ENCODE peak calls at places on chromosomes 11 and 22, in ten cellular contexts. H, T, P, N, W, J, M, I, O and D are unnamed samples.

GRCh38 chr11:20604295-20604803 is 4.9 kb downstream of the SLC6A5 start:
- DNase-seq in H (no peak), T (no peak), P (no peak), N (no peak), W (no peak), J (no peak), M (no peak), I (no peak), O (no peak), D (no peak)

GRCh38 chr22:23098718-23099524 is 28.6 kb downstream of the GNAZ start:
- DNase-seq in H (no peak), T (no peak), P (peak), N (peak), W (no peak), J (peak), M (peak), I (no peak), O (no peak), D (no peak)

GRCh38 chr11:289706-290620 is 1.0 kb downstream of the PGGHG start:
- DNase-seq in H (peak), T (no peak), P (peak), N (no peak), W (peak), J (peak), M (no peak), I (no peak), O (peak), D (peak)

GRCh38 chr11:113974741-113975470 is at the start of gene HTR3A:
- DNase-seq in H (no peak), T (no peak), P (no peak), N (peak), W (peak), J (peak), M (no peak), I (no peak), O (no peak), D (peak)

GRCh38 chr11:96038046-96038445 is 114.1 kb upstream of the MTMR2 start:
- DNase-seq in H (no peak), T (no peak), P (no peak), N (no peak), W (no peak), J (no peak), M (no peak), I (no peak), O (no peak), D (no peak)

GRCh38 chr11:94961255-94961654 is 12.1 kb downstream of the CWC15 start:
- DNase-seq in H (no peak), T (no peak), P (no peak), N (no peak), W (no peak), J (no peak), M (no peak), I (no peak), O (no peak), D (no peak)

GRCh38 chr22:39275814-39276443 is 31.1 kb upstream of the PDGFB start:
- DNase-seq in H (no peak), T (no peak), P (no peak), N (no peak), W (no peak), J (no peak), M (no peak), I (no peak), O (no peak), D (no peak)

GRCh38 chr11:84673753-84674152 is 953.4 kb downstream of the DLG2 start:
- DNase-seq in H (no peak), T (peak), P (no peak), N (no peak), W (no peak), J (no peak), M (no peak), I (no peak), O (no peak), D (no peak)

GRCh38 chr11:46686886-46687810 is 13.3 kb downstream of the ARHGAP1 start:
- DNase-seq in H (no peak), T (no peak), P (peak), N (no peak), W (peak), J (no peak), M (peak), I (peak), O (peak), D (peak)

GRCh38 chr22:36073476-36073875 is 44.9 kb upstream of the RBFOX2 start:
- DNase-seq in H (no peak), T (no peak), P (no peak), N (no peak), W (no peak), J (no peak), M (no peak), I (peak), O (no peak), D (no peak)

GRCh38 chr11:64611961-64612646 is 21.1 kb downstream of the SLC22A12 start:
- DNase-seq in H (no peak), T (no peak), P (no peak), N (no peak), W (no peak), J (no peak), M (no peak), I (no peak), O (peak), D (no peak)

GRCh38 chr11:57527056-57527631 is 3.4 kb downstream of the TIMM10 start:
- DNase-seq in H (peak), T (peak), P (peak), N (peak), W (peak), J (peak), M (peak), I (peak), O (peak), D (no peak)

GRCh38 chr22:31790240-31790639 is 36.4 kb downstream of the DEPDC5 start:
- DNase-seq in H (no peak), T (no peak), P (no peak), N (no peak), W (no peak), J (no peak), M (no peak), I (no peak), O (no peak), D (no peak)

GRCh38 chr11:71089571-71089970 is 162.8 kb downstream of the SHANK2 start:
- DNase-seq in H (no peak), T (no peak), P (no peak), N (no peak), W (no peak), J (no peak), M (no peak), I (no peak), O (no peak), D (peak)

GRCh38 chr11:21988477-21988876 is 204.4 kb upstream of the ANO5 start:
- DNase-seq in H (no peak), T (peak), P (no peak), N (no peak), W (no peak), J (no peak), M (no peak), I (no peak), O (no peak), D (no peak)

GRCh38 chr11:75328426-75329277 is 22.8 kb downstream of the ARRB1 start:
- DNase-seq in H (peak), T (no peak), P (peak), N (peak), W (peak), J (peak), M (peak), I (peak), O (peak), D (no peak)

GRCh38 chr22:17158568-17159503 is at the start of gene HDHD5:
- DNase-seq in H (peak), T (peak), P (peak), N (peak), W (peak), J (peak), M (peak), I (peak), O (peak), D (peak)

GRCh38 chr11:7967826-7968225 is 2.6 kb upstream of the NLRP10 start:
- DNase-seq in H (no peak), T (no peak), P (no peak), N (no peak), W (no peak), J (no peak), M (no peak), I (peak), O (peak), D (no peak)

GRCh38 chr11:6638437-6638836 is 17.2 kb downstream of the DCHS1 start:
- DNase-seq in H (no peak), T (no peak), P (no peak), N (no peak), W (no peak), J (no peak), M (no peak), I (no peak), O (no peak), D (no peak)

GRCh38 chr11:119689318-119689717 is 39.7 kb downstream of the NECTIN1 start:
- DNase-seq in H (no peak), T (no peak), P (no peak), N (no peak), W (no peak), J (no peak), M (no peak), I (no peak), O (no peak), D (no peak)

GRCh38 chr22:30969532-30970355 is 679 bp downstream of the TUG1 start:
- DNase-seq in H (no peak), T (peak), P (peak), N (peak), W (no peak), J (no peak), M (peak), I (peak), O (peak), D (no peak)

GRCh38 chr11:69652999-69653398 is 12.0 kb downstream of the CCND1 start:
- DNase-seq in H (peak), T (no peak), P (peak), N (no peak), W (no peak), J (no peak), M (no peak), I (no peak), O (peak), D (peak)

GRCh38 chr11:1398506-1399235 is 8.9 kb downstream of the BRSK2 start:
- DNase-seq in H (no peak), T (no peak), P (no peak), N (no peak), W (no peak), J (peak), M (no peak), I (no peak), O (no peak), D (peak)

GRCh38 chr22:30838111-30838510 is 130.5 kb downstream of the MORC2 start:
- DNase-seq in H (no peak), T (no peak), P (no peak), N (no peak), W (no peak), J (no peak), M (no peak), I (peak), O (no peak), D (no peak)

GRCh38 chr11:5301846-5302245 is at the start of gene OR51B4:
- DNase-seq in H (no peak), T (no peak), P (no peak), N (no peak), W (no peak), J (no peak), M (no peak), I (no peak), O (no peak), D (no peak)

GRCh38 chr11:35111171-35112055 is 27.6 kb upstream of the CD44 start:
- DNase-seq in H (no peak), T (no peak), P (no peak), N (peak), W (no peak), J (no peak), M (peak), I (peak), O (peak), D (no peak)

GRCh38 chr22:49328630-49329405 is 498.9 kb downstream of the BRD1 start:
- DNase-seq in H (peak), T (no peak), P (no peak), N (no peak), W (no peak), J (no peak), M (peak), I (no peak), O (peak), D (peak)

GRCh38 chr22:37186997-37187522 is 987 bp downstream of the C1QTNF6 start:
- DNase-seq in H (peak), T (no peak), P (peak), N (peak), W (peak), J (no peak), M (no peak), I (peak), O (no peak), D (peak)

GRCh38 chr11:130547761-130548490 is 99.5 kb downstream of the ADAMTS15 start:
- DNase-seq in H (no peak), T (no peak), P (no peak), N (no peak), W (no peak), J (no peak), M (no peak), I (no peak), O (no peak), D (no peak)

GRCh38 chr22:42930810-42931420 is 73.8 kb upstream of the ARFGAP3 start:
- DNase-seq in H (peak), T (no peak), P (no peak), N (no peak), W (no peak), J (peak), M (no peak), I (peak), O (peak), D (no peak)

GRCh38 chr11:72069787-72070251 is 10.5 kb downstream of the NUMA1 start:
- DNase-seq in H (peak), T (peak), P (peak), N (peak), W (peak), J (peak), M (peak), I (peak), O (peak), D (peak)

GRCh38 chr22:41690476-41690875 is 1.8 kb upstream of the SNU13 start:
- DNase-seq in H (peak), T (no peak), P (no peak), N (no peak), W (no peak), J (no peak), M (no peak), I (no peak), O (no peak), D (no peak)

GRCh38 chr22:48923909-48924475 is 903.7 kb downstream of the BRD1 start:
- DNase-seq in H (no peak), T (no peak), P (no peak), N (no peak), W (no peak), J (no peak), M (no peak), I (no peak), O (no peak), D (no peak)

GRCh38 chr11:118882489-118882888 is 1.2 kb upstream of the CXCR5 start:
- DNase-seq in H (no peak), T (no peak), P (no peak), N (no peak), W (no peak), J (no peak), M (no peak), I (no peak), O (no peak), D (no peak)

GRCh38 chr11:34335801-34336200 is 22.0 kb downstream of the ABTB2 start:
- DNase-seq in H (no peak), T (no peak), P (no peak), N (no peak), W (no peak), J (no peak), M (no peak), I (no peak), O (no peak), D (no peak)

GRCh38 chr11:106152013-106152412 is 74.6 kb downstream of the AASDHPPT start:
- DNase-seq in H (no peak), T (no peak), P (no peak), N (no peak), W (no peak), J (no peak), M (no peak), I (peak), O (no peak), D (no peak)

GRCh38 chr22:20009018-20009482 is 7.6 kb downstream of the ARVCF start:
- DNase-seq in H (peak), T (no peak), P (no peak), N (no peak), W (no peak), J (no peak), M (no peak), I (no peak), O (peak), D (peak)

GRCh38 chr11:75780888-75781287 is 12.3 kb downstream of the DGAT2 start:
- DNase-seq in H (peak), T (no peak), P (no peak), N (no peak), W (no peak), J (no peak), M (no peak), I (no peak), O (peak), D (peak)

GRCh38 chr11:125773516-125773915 is 5.1 kb downstream of the PATE2 start:
- DNase-seq in H (no peak), T (no peak), P (no peak), N (no peak), W (no peak), J (no peak), M (no peak), I (no peak), O (no peak), D (no peak)

DNA sequence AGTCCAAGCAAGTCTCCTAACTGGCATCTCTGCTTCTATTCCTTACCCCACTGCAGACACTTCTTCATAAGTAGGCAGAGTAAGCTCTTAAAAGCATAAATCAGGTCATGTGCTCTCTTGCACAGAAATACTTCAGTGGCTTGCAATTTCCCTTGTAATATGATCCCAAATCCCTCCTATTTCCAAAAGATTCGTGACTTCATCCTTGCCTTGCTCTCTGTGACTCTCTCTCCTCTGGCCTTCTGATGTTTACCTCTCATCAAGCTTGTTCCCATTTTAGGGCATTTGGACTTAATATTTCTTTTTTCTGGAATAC is 37.4 kb upstream of the NCR3LG1 start:
- DNase-seq in H (no peak), T (no peak), P (no peak), N (peak), W (no peak), J (no peak), M (no peak), I (peak), O (peak), D (no peak)
- H3K27ac ChIP-seq in H (no peak), T (no peak), P (no peak), N (peak), W (no peak), J (no peak), M (no peak), I (peak), O (peak), D (no peak)

GRCh38 chr11:47980907-47981621 is 705 bp downstream of the PTPRJ start:
- DNase-seq in H (peak), T (peak), P (peak), N (peak), W (peak), J (peak), M (no peak), I (peak), O (peak), D (peak)
- TF ChIP-seq CTCF in H (peak), T (no peak), P (no peak), N (peak), W (peak), J (peak), M (no peak), I (peak), O (no peak), D (no peak)

DNA sequence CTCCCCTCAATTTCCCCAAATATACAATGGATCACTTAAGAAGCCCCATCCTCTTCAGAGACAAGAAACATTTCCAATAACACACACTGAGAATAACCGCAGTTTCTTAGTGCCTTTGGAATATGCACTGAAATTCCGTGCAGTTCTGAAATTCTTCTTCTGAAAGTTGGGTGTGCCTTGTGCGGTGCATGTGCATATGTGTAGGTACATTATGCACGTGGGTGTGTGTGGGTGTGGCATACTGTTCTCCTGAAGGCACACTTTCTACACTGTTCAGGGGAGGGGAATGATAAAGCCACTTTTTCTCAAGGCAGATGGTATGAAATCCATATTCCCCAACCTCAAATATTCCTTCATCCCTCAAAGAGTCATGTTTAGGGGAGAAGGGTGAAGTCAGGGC is 1.7 kb downstream of the EXPH5 start:
- DNase-seq in H (no peak), T (no peak), P (peak), N (no peak), W (no peak), J (no peak), M (no peak), I (no peak), O (no peak), D (no peak)
- H3K27ac ChIP-seq in H (no peak), T (no peak), P (no peak), N (no peak), W (no peak), J (no peak), M (no peak), I (no peak), O (no peak), D (no peak)

DNA sequence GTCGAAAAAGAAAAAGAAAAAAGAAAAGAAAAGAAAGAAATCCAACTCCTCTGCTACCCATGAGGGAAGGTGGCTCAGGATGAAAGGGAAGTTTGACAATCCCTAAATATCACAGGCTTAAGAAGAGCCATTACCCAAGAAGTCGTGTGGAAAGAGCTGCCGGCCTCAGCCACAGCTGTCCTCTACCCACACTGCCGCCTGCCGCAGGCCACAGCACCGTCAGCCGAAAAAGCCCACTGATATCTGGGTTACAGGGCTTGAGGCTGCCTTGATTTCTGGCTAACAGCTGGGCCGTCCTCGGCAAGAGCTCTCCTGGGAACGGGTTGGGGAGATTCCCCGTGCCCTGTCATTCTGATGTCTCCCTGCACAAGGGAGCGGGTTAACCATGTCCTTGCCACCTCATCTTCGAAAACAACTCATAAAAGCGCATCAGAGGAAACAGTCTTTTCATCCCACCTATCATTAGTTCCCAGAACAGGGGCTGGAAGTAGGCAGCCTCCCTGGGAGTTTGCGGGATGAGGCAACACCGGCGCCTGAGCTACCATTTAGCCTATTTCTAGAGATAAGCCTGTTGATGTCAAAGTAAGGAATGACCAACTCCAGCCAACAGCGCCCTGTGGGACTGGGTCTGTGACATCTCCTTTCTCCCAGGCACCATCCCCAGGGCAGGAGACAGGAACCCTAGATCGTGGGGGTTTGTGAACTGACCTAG is 21.8 kb upstream of the SNX32 start:
- DNase-seq in H (no peak), T (no peak), P (no peak), N (no peak), W (peak), J (no peak), M (no peak), I (no peak), O (no peak), D (peak)
- TF ChIP-seq CTCF in H (no peak), T (no peak), P (no peak), N (no peak), W (no peak), J (no peak), M (no peak), I (no peak), O (no peak), D (no peak)

DNA sequence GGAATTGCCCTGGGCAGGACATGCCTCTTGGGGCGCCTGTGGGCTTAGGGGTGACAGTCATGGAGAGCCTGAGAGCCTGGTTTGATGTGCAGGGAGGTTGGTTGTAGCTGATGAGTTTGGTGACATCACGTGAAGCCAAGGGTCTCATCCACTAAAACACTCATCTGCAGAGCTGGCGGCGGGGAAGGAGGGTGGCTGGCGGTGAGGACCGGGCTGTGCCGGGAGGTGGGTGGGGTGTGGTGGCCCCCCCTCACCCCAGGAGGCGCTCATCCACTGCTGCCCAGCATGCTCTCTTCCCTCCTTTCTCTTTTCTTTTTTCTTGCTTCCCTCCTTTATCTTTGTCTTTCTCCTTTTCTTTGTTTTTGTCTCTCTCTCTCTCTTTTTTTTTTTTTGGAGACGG is 49.0 kb downstream of the GRAMD4 start:
- DNase-seq in H (no peak), T (no peak), P (no peak), N (no peak), W (no peak), J (no peak), M (no peak), I (no peak), O (no peak), D (no peak)
- H3K27ac ChIP-seq in H (no peak), T (no peak), P (no peak), N (no peak), W (no peak), J (no peak), M (no peak), I (no peak), O (no peak), D (no peak)